ENCODE peak calls at places on chromosomes 12 and 14, in seven cellular contexts. One of them, this sample, is unnamed.

GRCh38 chr12:30977537-30978349 is 51.2 kb downstream of the TSPAN11 start:
- DNase-seq in lung microvascular endothelial cell: no peak
- DNase-seq in stimulated activated effector memory CD8-positive, alpha-beta T cell treated with anti-CD3 and anti-CD28 coated beads, Interleukin-12 subunit alpha, Interleukin-12 subunit beta, amount 100 ng/mL, for 72 hours: no peak
- DNase-seq in NCI-H1092 treated with DMSO at 0.1 percent for 48 hours: no peak
- DNase-seq in right cardiac atrium: no peak
- DNase-seq in ovary: no peak
- DNase-seq in mesothelial cell of epicardium: no peak
- DNase-seq in this sample: no peak

GRCh38 chr12:91818236-91819131 is 327.2 kb downstream of the BTG1 start:
- DNase-seq in lung microvascular endothelial cell: no peak
- DNase-seq in stimulated activated effector memory CD8-positive, alpha-beta T cell treated with anti-CD3 and anti-CD28 coated beads, Interleukin-12 subunit alpha, Interleukin-12 subunit beta, amount 100 ng/mL, for 72 hours: no peak
- DNase-seq in NCI-H1092 treated with DMSO at 0.1 percent for 48 hours: no peak
- DNase-seq in right cardiac atrium: no peak
- DNase-seq in ovary: no peak
- DNase-seq in mesothelial cell of epicardium: no peak
- DNase-seq in this sample: no peak

GRCh38 chr12:47095446-47096236 is 15.9 kb upstream of the AMIGO2 start:
- DNase-seq in lung microvascular endothelial cell: no peak
- DNase-seq in stimulated activated effector memory CD8-positive, alpha-beta T cell treated with anti-CD3 and anti-CD28 coated beads, Interleukin-12 subunit alpha, Interleukin-12 subunit beta, amount 100 ng/mL, for 72 hours: no peak
- DNase-seq in NCI-H1092 treated with DMSO at 0.1 percent for 48 hours: no peak
- DNase-seq in right cardiac atrium: no peak
- DNase-seq in ovary: no peak
- DNase-seq in mesothelial cell of epicardium: no peak
- DNase-seq in this sample: no peak

GRCh38 chr12:58860788-58861240 is 59.5 kb downstream of the LRIG3 start:
- DNase-seq in lung microvascular endothelial cell: no peak
- DNase-seq in stimulated activated effector memory CD8-positive, alpha-beta T cell treated with anti-CD3 and anti-CD28 coated beads, Interleukin-12 subunit alpha, Interleukin-12 subunit beta, amount 100 ng/mL, for 72 hours: no peak
- DNase-seq in NCI-H1092 treated with DMSO at 0.1 percent for 48 hours: no peak
- DNase-seq in right cardiac atrium: no peak
- DNase-seq in ovary: no peak
- DNase-seq in mesothelial cell of epicardium: no peak
- DNase-seq in this sample: no peak

GRCh38 chr12:93048646-93049045 is 119.6 kb upstream of the EEA1 start:
- DNase-seq in lung microvascular endothelial cell: no peak
- DNase-seq in stimulated activated effector memory CD8-positive, alpha-beta T cell treated with anti-CD3 and anti-CD28 coated beads, Interleukin-12 subunit alpha, Interleukin-12 subunit beta, amount 100 ng/mL, for 72 hours: no peak
- DNase-seq in NCI-H1092 treated with DMSO at 0.1 percent for 48 hours: no peak
- DNase-seq in right cardiac atrium: no peak
- DNase-seq in ovary: no peak
- DNase-seq in mesothelial cell of epicardium: no peak
- DNase-seq in this sample: no peak

GRCh38 chr12:45213107-45213506 is 2.8 kb upstream of the ANO6 start:
- DNase-seq in lung microvascular endothelial cell: no peak
- DNase-seq in stimulated activated effector memory CD8-positive, alpha-beta T cell treated with anti-CD3 and anti-CD28 coated beads, Interleukin-12 subunit alpha, Interleukin-12 subunit beta, amount 100 ng/mL, for 72 hours: no peak
- DNase-seq in NCI-H1092 treated with DMSO at 0.1 percent for 48 hours: no peak
- DNase-seq in right cardiac atrium: no peak
- DNase-seq in ovary: no peak
- DNase-seq in mesothelial cell of epicardium: no peak
- DNase-seq in this sample: no peak

GRCh38 chr14:68384335-68384734 is 408.5 kb downstream of the ZFP36L1 start:
- DNase-seq in lung microvascular endothelial cell: no peak
- DNase-seq in stimulated activated effector memory CD8-positive, alpha-beta T cell treated with anti-CD3 and anti-CD28 coated beads, Interleukin-12 subunit alpha, Interleukin-12 subunit beta, amount 100 ng/mL, for 72 hours: no peak
- DNase-seq in NCI-H1092 treated with DMSO at 0.1 percent for 48 hours: peak
- DNase-seq in right cardiac atrium: peak
- DNase-seq in ovary: no peak
- DNase-seq in mesothelial cell of epicardium: no peak
- DNase-seq in this sample: no peak

GRCh38 chr14:70665448-70666363 is 24.0 kb downstream of the TTC9 start:
- DNase-seq in lung microvascular endothelial cell: no peak
- DNase-seq in stimulated activated effector memory CD8-positive, alpha-beta T cell treated with anti-CD3 and anti-CD28 coated beads, Interleukin-12 subunit alpha, Interleukin-12 subunit beta, amount 100 ng/mL, for 72 hours: no peak
- DNase-seq in NCI-H1092 treated with DMSO at 0.1 percent for 48 hours: peak
- DNase-seq in right cardiac atrium: no peak
- DNase-seq in ovary: no peak
- DNase-seq in mesothelial cell of epicardium: no peak
- DNase-seq in this sample: no peak

GRCh38 chr12:1034243-1034642 is 43.2 kb downstream of the ERC1 start:
- DNase-seq in lung microvascular endothelial cell: no peak
- DNase-seq in stimulated activated effector memory CD8-positive, alpha-beta T cell treated with anti-CD3 and anti-CD28 coated beads, Interleukin-12 subunit alpha, Interleukin-12 subunit beta, amount 100 ng/mL, for 72 hours: no peak
- DNase-seq in NCI-H1092 treated with DMSO at 0.1 percent for 48 hours: no peak
- DNase-seq in right cardiac atrium: no peak
- DNase-seq in ovary: no peak
- DNase-seq in mesothelial cell of epicardium: no peak
- DNase-seq in this sample: no peak

GRCh38 chr12:2482938-2483337 is 311.8 kb upstream of the FKBP4 start:
- DNase-seq in lung microvascular endothelial cell: no peak
- DNase-seq in stimulated activated effector memory CD8-positive, alpha-beta T cell treated with anti-CD3 and anti-CD28 coated beads, Interleukin-12 subunit alpha, Interleukin-12 subunit beta, amount 100 ng/mL, for 72 hours: no peak
- DNase-seq in NCI-H1092 treated with DMSO at 0.1 percent for 48 hours: no peak
- DNase-seq in right cardiac atrium: no peak
- DNase-seq in ovary: no peak
- DNase-seq in mesothelial cell of epicardium: no peak
- DNase-seq in this sample: no peak

GRCh38 chr14:74932401-74932901 is 9.4 kb upstream of the RPS6KL1 start:
- DNase-seq in lung microvascular endothelial cell: peak
- DNase-seq in stimulated activated effector memory CD8-positive, alpha-beta T cell treated with anti-CD3 and anti-CD28 coated beads, Interleukin-12 subunit alpha, Interleukin-12 subunit beta, amount 100 ng/mL, for 72 hours: no peak
- DNase-seq in NCI-H1092 treated with DMSO at 0.1 percent for 48 hours: no peak
- DNase-seq in right cardiac atrium: peak
- DNase-seq in ovary: no peak
- DNase-seq in mesothelial cell of epicardium: no peak
- DNase-seq in this sample: peak

GRCh38 chr12:112408621-112409020 is 784 bp downstream of the RPL6 start:
- DNase-seq in lung microvascular endothelial cell: no peak
- DNase-seq in stimulated activated effector memory CD8-positive, alpha-beta T cell treated with anti-CD3 and anti-CD28 coated beads, Interleukin-12 subunit alpha, Interleukin-12 subunit beta, amount 100 ng/mL, for 72 hours: no peak
- DNase-seq in NCI-H1092 treated with DMSO at 0.1 percent for 48 hours: no peak
- DNase-seq in right cardiac atrium: no peak
- DNase-seq in ovary: no peak
- DNase-seq in mesothelial cell of epicardium: no peak
- DNase-seq in this sample: no peak

GRCh38 chr12:30820406-30820946 is 65.7 kb upstream of the CAPRIN2 start:
- DNase-seq in lung microvascular endothelial cell: no peak
- DNase-seq in stimulated activated effector memory CD8-positive, alpha-beta T cell treated with anti-CD3 and anti-CD28 coated beads, Interleukin-12 subunit alpha, Interleukin-12 subunit beta, amount 100 ng/mL, for 72 hours: no peak
- DNase-seq in NCI-H1092 treated with DMSO at 0.1 percent for 48 hours: no peak
- DNase-seq in right cardiac atrium: no peak
- DNase-seq in ovary: no peak
- DNase-seq in mesothelial cell of epicardium: no peak
- DNase-seq in this sample: no peak

GRCh38 chr12:30795660-30796507 is 41.1 kb upstream of the CAPRIN2 start:
- DNase-seq in lung microvascular endothelial cell: peak
- DNase-seq in stimulated activated effector memory CD8-positive, alpha-beta T cell treated with anti-CD3 and anti-CD28 coated beads, Interleukin-12 subunit alpha, Interleukin-12 subunit beta, amount 100 ng/mL, for 72 hours: peak
- DNase-seq in NCI-H1092 treated with DMSO at 0.1 percent for 48 hours: no peak
- DNase-seq in right cardiac atrium: peak
- DNase-seq in ovary: peak
- DNase-seq in mesothelial cell of epicardium: no peak
- DNase-seq in this sample: peak

GRCh38 chr12:121397521-121397920 is 2.4 kb upstream of the RNF34 start:
- DNase-seq in lung microvascular endothelial cell: no peak
- DNase-seq in stimulated activated effector memory CD8-positive, alpha-beta T cell treated with anti-CD3 and anti-CD28 coated beads, Interleukin-12 subunit alpha, Interleukin-12 subunit beta, amount 100 ng/mL, for 72 hours: no peak
- DNase-seq in NCI-H1092 treated with DMSO at 0.1 percent for 48 hours: no peak
- DNase-seq in right cardiac atrium: no peak
- DNase-seq in ovary: no peak
- DNase-seq in mesothelial cell of epicardium: no peak
- DNase-seq in this sample: no peak

GRCh38 chr12:69056743-69057515 is 124.0 kb upstream of the CPM start:
- DNase-seq in lung microvascular endothelial cell: no peak
- DNase-seq in stimulated activated effector memory CD8-positive, alpha-beta T cell treated with anti-CD3 and anti-CD28 coated beads, Interleukin-12 subunit alpha, Interleukin-12 subunit beta, amount 100 ng/mL, for 72 hours: no peak
- DNase-seq in NCI-H1092 treated with DMSO at 0.1 percent for 48 hours: no peak
- DNase-seq in right cardiac atrium: no peak
- DNase-seq in ovary: no peak
- DNase-seq in mesothelial cell of epicardium: no peak
- DNase-seq in this sample: no peak

GRCh38 chr12:104618691-104619090 is 161.9 kb downstream of the CHST11 start:
- DNase-seq in lung microvascular endothelial cell: no peak
- DNase-seq in stimulated activated effector memory CD8-positive, alpha-beta T cell treated with anti-CD3 and anti-CD28 coated beads, Interleukin-12 subunit alpha, Interleukin-12 subunit beta, amount 100 ng/mL, for 72 hours: no peak
- DNase-seq in NCI-H1092 treated with DMSO at 0.1 percent for 48 hours: no peak
- DNase-seq in right cardiac atrium: no peak
- DNase-seq in ovary: no peak
- DNase-seq in mesothelial cell of epicardium: no peak
- DNase-seq in this sample: no peak

GRCh38 chr14:96249016-96249415 is 7.0 kb upstream of the BDKRB1 start:
- DNase-seq in lung microvascular endothelial cell: no peak
- DNase-seq in stimulated activated effector memory CD8-positive, alpha-beta T cell treated with anti-CD3 and anti-CD28 coated beads, Interleukin-12 subunit alpha, Interleukin-12 subunit beta, amount 100 ng/mL, for 72 hours: no peak
- DNase-seq in NCI-H1092 treated with DMSO at 0.1 percent for 48 hours: no peak
- DNase-seq in right cardiac atrium: no peak
- DNase-seq in ovary: no peak
- DNase-seq in mesothelial cell of epicardium: no peak
- DNase-seq in this sample: no peak

GRCh38 chr12:116164976-116165425 is 112.5 kb downstream of the MED13L start:
- DNase-seq in lung microvascular endothelial cell: no peak
- DNase-seq in stimulated activated effector memory CD8-positive, alpha-beta T cell treated with anti-CD3 and anti-CD28 coated beads, Interleukin-12 subunit alpha, Interleukin-12 subunit beta, amount 100 ng/mL, for 72 hours: no peak
- DNase-seq in NCI-H1092 treated with DMSO at 0.1 percent for 48 hours: no peak
- DNase-seq in right cardiac atrium: no peak
- DNase-seq in ovary: no peak
- DNase-seq in mesothelial cell of epicardium: no peak
- DNase-seq in this sample: no peak

GRCh38 chr12:121799175-121799841 is 4.5 kb upstream of the SETD1B start:
- DNase-seq in lung microvascular endothelial cell: peak
- DNase-seq in stimulated activated effector memory CD8-positive, alpha-beta T cell treated with anti-CD3 and anti-CD28 coated beads, Interleukin-12 subunit alpha, Interleukin-12 subunit beta, amount 100 ng/mL, for 72 hours: peak
- DNase-seq in NCI-H1092 treated with DMSO at 0.1 percent for 48 hours: peak
- DNase-seq in right cardiac atrium: peak
- DNase-seq in ovary: peak
- DNase-seq in mesothelial cell of epicardium: no peak
- DNase-seq in this sample: peak

GRCh38 chr14:61076531-61076930 is 95.5 kb downstream of the SLC38A6 start:
- DNase-seq in lung microvascular endothelial cell: no peak
- DNase-seq in stimulated activated effector memory CD8-positive, alpha-beta T cell treated with anti-CD3 and anti-CD28 coated beads, Interleukin-12 subunit alpha, Interleukin-12 subunit beta, amount 100 ng/mL, for 72 hours: no peak
- DNase-seq in NCI-H1092 treated with DMSO at 0.1 percent for 48 hours: peak
- DNase-seq in right cardiac atrium: no peak
- DNase-seq in ovary: no peak
- DNase-seq in mesothelial cell of epicardium: no peak
- DNase-seq in this sample: no peak

GRCh38 chr12:88299567-88300101 is 157.5 kb downstream of the TMTC3 start:
- DNase-seq in lung microvascular endothelial cell: peak
- DNase-seq in stimulated activated effector memory CD8-positive, alpha-beta T cell treated with anti-CD3 and anti-CD28 coated beads, Interleukin-12 subunit alpha, Interleukin-12 subunit beta, amount 100 ng/mL, for 72 hours: peak
- DNase-seq in NCI-H1092 treated with DMSO at 0.1 percent for 48 hours: no peak
- DNase-seq in right cardiac atrium: no peak
- DNase-seq in ovary: no peak
- DNase-seq in mesothelial cell of epicardium: no peak
- DNase-seq in this sample: no peak

GRCh38 chr12:77493311-77493710 is 337.4 kb upstream of the NAV3 start:
- DNase-seq in lung microvascular endothelial cell: no peak
- DNase-seq in stimulated activated effector memory CD8-positive, alpha-beta T cell treated with anti-CD3 and anti-CD28 coated beads, Interleukin-12 subunit alpha, Interleukin-12 subunit beta, amount 100 ng/mL, for 72 hours: no peak
- DNase-seq in NCI-H1092 treated with DMSO at 0.1 percent for 48 hours: no peak
- DNase-seq in right cardiac atrium: no peak
- DNase-seq in ovary: no peak
- DNase-seq in mesothelial cell of epicardium: no peak
- DNase-seq in this sample: no peak

GRCh38 chr12:112175361-112176155 is 50.2 kb downstream of the TRAFD1 start:
- DNase-seq in lung microvascular endothelial cell: no peak
- DNase-seq in stimulated activated effector memory CD8-positive, alpha-beta T cell treated with anti-CD3 and anti-CD28 coated beads, Interleukin-12 subunit alpha, Interleukin-12 subunit beta, amount 100 ng/mL, for 72 hours: no peak
- DNase-seq in NCI-H1092 treated with DMSO at 0.1 percent for 48 hours: no peak
- DNase-seq in right cardiac atrium: no peak
- DNase-seq in ovary: no peak
- DNase-seq in mesothelial cell of epicardium: no peak
- DNase-seq in this sample: no peak

GRCh38 chr14:65866906-65867305 is 454.4 kb downstream of the FUT8 start:
- DNase-seq in lung microvascular endothelial cell: no peak
- DNase-seq in stimulated activated effector memory CD8-positive, alpha-beta T cell treated with anti-CD3 and anti-CD28 coated beads, Interleukin-12 subunit alpha, Interleukin-12 subunit beta, amount 100 ng/mL, for 72 hours: no peak
- DNase-seq in NCI-H1092 treated with DMSO at 0.1 percent for 48 hours: peak
- DNase-seq in right cardiac atrium: peak
- DNase-seq in ovary: no peak
- DNase-seq in mesothelial cell of epicardium: no peak
- DNase-seq in this sample: peak

GRCh38 chr12:14993537-14994266 is 20.9 kb downstream of the PDE6H start:
- DNase-seq in lung microvascular endothelial cell: no peak
- DNase-seq in stimulated activated effector memory CD8-positive, alpha-beta T cell treated with anti-CD3 and anti-CD28 coated beads, Interleukin-12 subunit alpha, Interleukin-12 subunit beta, amount 100 ng/mL, for 72 hours: no peak
- DNase-seq in NCI-H1092 treated with DMSO at 0.1 percent for 48 hours: no peak
- DNase-seq in right cardiac atrium: peak
- DNase-seq in ovary: no peak
- DNase-seq in mesothelial cell of epicardium: no peak
- DNase-seq in this sample: no peak

GRCh38 chr14:38198425-38198824 is 9.3 kb upstream of the SSTR1 start:
- DNase-seq in lung microvascular endothelial cell: no peak
- DNase-seq in stimulated activated effector memory CD8-positive, alpha-beta T cell treated with anti-CD3 and anti-CD28 coated beads, Interleukin-12 subunit alpha, Interleukin-12 subunit beta, amount 100 ng/mL, for 72 hours: no peak
- DNase-seq in NCI-H1092 treated with DMSO at 0.1 percent for 48 hours: no peak
- DNase-seq in right cardiac atrium: no peak
- DNase-seq in ovary: no peak
- DNase-seq in mesothelial cell of epicardium: no peak
- DNase-seq in this sample: no peak

GRCh38 chr12:49893753-49894752 is 9.6 kb downstream of the FAIM2 start:
- DNase-seq in lung microvascular endothelial cell: no peak
- DNase-seq in stimulated activated effector memory CD8-positive, alpha-beta T cell treated with anti-CD3 and anti-CD28 coated beads, Interleukin-12 subunit alpha, Interleukin-12 subunit beta, amount 100 ng/mL, for 72 hours: no peak
- DNase-seq in NCI-H1092 treated with DMSO at 0.1 percent for 48 hours: no peak
- DNase-seq in right cardiac atrium: no peak
- DNase-seq in ovary: no peak
- DNase-seq in mesothelial cell of epicardium: no peak
- DNase-seq in this sample: no peak

GRCh38 chr14:65849558-65849957 is 437.0 kb downstream of the FUT8 start:
- DNase-seq in lung microvascular endothelial cell: no peak
- DNase-seq in stimulated activated effector memory CD8-positive, alpha-beta T cell treated with anti-CD3 and anti-CD28 coated beads, Interleukin-12 subunit alpha, Interleukin-12 subunit beta, amount 100 ng/mL, for 72 hours: no peak
- DNase-seq in NCI-H1092 treated with DMSO at 0.1 percent for 48 hours: peak
- DNase-seq in right cardiac atrium: no peak
- DNase-seq in ovary: no peak
- DNase-seq in mesothelial cell of epicardium: no peak
- DNase-seq in this sample: peak

GRCh38 chr14:92074555-92074954 is 31.8 kb downstream of the ATXN3 start:
- DNase-seq in lung microvascular endothelial cell: no peak
- DNase-seq in stimulated activated effector memory CD8-positive, alpha-beta T cell treated with anti-CD3 and anti-CD28 coated beads, Interleukin-12 subunit alpha, Interleukin-12 subunit beta, amount 100 ng/mL, for 72 hours: no peak
- DNase-seq in NCI-H1092 treated with DMSO at 0.1 percent for 48 hours: no peak
- DNase-seq in right cardiac atrium: no peak
- DNase-seq in ovary: no peak
- DNase-seq in mesothelial cell of epicardium: no peak
- DNase-seq in this sample: no peak

GRCh38 chr12:46470975-46471374 is 98.4 kb upstream of the SLC38A2 start:
- DNase-seq in lung microvascular endothelial cell: no peak
- DNase-seq in stimulated activated effector memory CD8-positive, alpha-beta T cell treated with anti-CD3 and anti-CD28 coated beads, Interleukin-12 subunit alpha, Interleukin-12 subunit beta, amount 100 ng/mL, for 72 hours: no peak
- DNase-seq in NCI-H1092 treated with DMSO at 0.1 percent for 48 hours: no peak
- DNase-seq in right cardiac atrium: no peak
- DNase-seq in ovary: no peak
- DNase-seq in mesothelial cell of epicardium: no peak
- DNase-seq in this sample: no peak

This sample was measured in NCI-H2171 treated with DMSO at 0.1 percent for 48 hours.